ENCODE peak calls at places on chromosomes 2 and 18, in six cellular contexts. K is BE2C, O is mammary epithelial cell, C is B cell, F is GM13976, H is OCI-LY7. G is an unnamed sample.

GRCh38 chr2:47336259-47337238 is 66.4 kb upstream of the MSH2 start:
- DNase-seq in K (peak; percentile 37), O (no peak), C (peak; percentile 69), F (peak; percentile 63), H (peak; percentile 58), G (no peak)

GRCh38 chr2:20667151-20667530 is 197 bp downstream of the GDF7 start:
- DNase-seq in K (no peak), O (no peak), C (no peak), F (peak; percentile 68), H (no peak), G (no peak)

GRCh38 chr2:190477563-190478454 is 56.7 kb downstream of the NEMP2 start:
- DNase-seq in K (no peak), O (no peak), C (no peak), F (no peak), H (no peak), G (no peak)

GRCh38 chr2:98359986-98360385 is 13.7 kb downstream of the CNGA3 start:
- DNase-seq in K (no peak), O (peak; percentile 67), C (no peak), F (no peak), H (no peak), G (no peak)

GRCh38 chr18:56831988-56832387 is 180.8 kb downstream of the WDR7 start:
- DNase-seq in K (no peak), O (no peak), C (no peak), F (no peak), H (no peak), G (no peak)

GRCh38 chr2:145721681-145722080 is 1201.8 kb upstream of the ZEB2 start:
- DNase-seq in K (no peak), O (no peak), C (no peak), F (no peak), H (no peak), G (no peak)

GRCh38 chr2:109669731-109670130 is 55.6 kb downstream of the SOWAHC start:
- DNase-seq in K (no peak), O (no peak), C (no peak), F (no peak), H (no peak), G (no peak)

GRCh38 chr18:42157878-42158277 is 202.8 kb downstream of the PIK3C3 start:
- DNase-seq in K (no peak), O (no peak), C (no peak), F (no peak), H (no peak), G (no peak)

GRCh38 chr2:36835125-36835524 is 131.2 kb downstream of the STRN start:
- DNase-seq in K (no peak), O (no peak), C (no peak), F (no peak), H (no peak), G (no peak)

GRCh38 chr2:110770696-110771425 is 38.5 kb downstream of the ACOXL start:
- DNase-seq in K (peak; percentile 31), O (peak; percentile 27), C (no peak), F (no peak), H (no peak), G (peak; percentile 57)

GRCh38 chr2:19747310-19748072 is 154.3 kb downstream of the TTC32 start:
- DNase-seq in K (no peak), O (no peak), C (no peak), F (no peak), H (no peak), G (no peak)

GRCh38 chr2:217838409-217838831 is 164.4 kb downstream of the TNS1 start:
- DNase-seq in K (no peak), O (no peak), C (no peak), F (no peak), H (no peak), G (no peak)

GRCh38 chr2:73717251-73717606 is 19.9 kb downstream of the TPRKB start:
- DNase-seq in K (no peak), O (no peak), C (no peak), F (no peak), H (no peak), G (no peak)

GRCh38 chr18:61572871-61573270 is 239.6 kb downstream of the CDH20 start:
- DNase-seq in K (no peak), O (no peak), C (no peak), F (no peak), H (no peak), G (no peak)

GRCh38 chr2:191152841-191153240 is 2.0 kb upstream of the STAT4 start:
- DNase-seq in K (no peak), O (peak; percentile 23), C (no peak), F (no peak), H (no peak), G (no peak)

GRCh38 chr18:5640939-5641338 is 97.1 kb upstream of the EPB41L3 start:
- DNase-seq in K (no peak), O (no peak), C (no peak), F (no peak), H (no peak), G (no peak)

GRCh38 chr2:173584676-173585453 is 230.2 kb downstream of the CDCA7 start:
- DNase-seq in K (no peak), O (no peak), C (no peak), F (no peak), H (no peak), G (no peak)

GRCh38 chr2:48952071-48952604 is 196.6 kb upstream of the LHCGR start:
- DNase-seq in K (peak; percentile 42), O (no peak), C (no peak), F (no peak), H (no peak), G (no peak)

GRCh38 chr2:8659092-8659734 is 22.6 kb upstream of the ID2 start:
- DNase-seq in K (no peak), O (no peak), C (no peak), F (no peak), H (no peak), G (no peak)

GRCh38 chr2:121007490-121007853 is 271.8 kb downstream of the GLI2 start:
- DNase-seq in K (no peak), O (no peak), C (no peak), F (no peak), H (no peak), G (no peak)

GRCh38 chr2:159608108-159608507 is 8.2 kb downstream of the BAZ2B start:
- DNase-seq in K (no peak), O (no peak), C (no peak), F (no peak), H (no peak), G (no peak)

GRCh38 chr2:230796280-230796862 is 68.4 kb upstream of the ITM2C start:
- DNase-seq in K (no peak), O (peak; percentile 55), C (no peak), F (no peak), H (no peak), G (no peak)

GRCh38 chr2:15665067-15665942 is 73.6 kb downstream of the DDX1 start:
- DNase-seq in K (no peak), O (no peak), C (no peak), F (no peak), H (no peak), G (no peak)

GRCh38 chr18:8045160-8045885 is 478.2 kb downstream of the PTPRM start:
- DNase-seq in K (no peak), O (no peak), C (no peak), F (no peak), H (no peak), G (no peak)

GRCh38 chr18:5868218-5868904 is 27.0 kb downstream of the TMEM200C start:
- DNase-seq in K (peak; percentile 18), O (peak; percentile 66), C (no peak), F (peak; percentile 45), H (peak; percentile 62), G (peak; percentile 89)

GRCh38 chr2:60453896-60454295 is 99.6 kb downstream of the BCL11A start:
- DNase-seq in K (no peak), O (no peak), C (no peak), F (no peak), H (no peak), G (peak; percentile 4)

GRCh38 chr2:16687949-16688348 is 22.3 kb upstream of the CYRIA start:
- DNase-seq in K (no peak), O (no peak), C (peak; percentile 31), F (no peak), H (no peak), G (no peak)

GRCh38 chr2:133780099-133780996 is 212.1 kb upstream of the NCKAP5 start:
- DNase-seq in K (peak; percentile 53), O (peak; percentile 70), C (no peak), F (peak; percentile 32), H (peak; percentile 56), G (no peak)

GRCh38 chr2:45759310-45759851 is 107.9 kb downstream of the PRKCE start:
- DNase-seq in K (peak; percentile 81), O (no peak), C (no peak), F (no peak), H (no peak), G (no peak)

GRCh38 chr2:238380785-238381184 is 45.9 kb upstream of the ASB1 start:
- DNase-seq in K (no peak), O (peak; percentile 91), C (no peak), F (no peak), H (no peak), G (no peak)

GRCh38 chr18:49768051-49768391 is 45.3 kb downstream of the ACAA2 start:
- DNase-seq in K (no peak), O (peak; percentile 65), C (no peak), F (no peak), H (no peak), G (no peak)
- TF ChIP-seq CTCF in K (peak; percentile 42), O (peak; percentile 87), C (no peak), F (peak; percentile 39), H (peak; percentile 46), G (peak; percentile 45)

GRCh38 chr2:31675485-31675901 is 94.8 kb upstream of the SRD5A2 start:
- DNase-seq in K (peak; percentile 9), O (no peak), C (no peak), F (no peak), H (no peak), G (no peak)

GRCh38 chr2:31674446-31674845 is 93.7 kb upstream of the SRD5A2 start:
- DNase-seq in K (no peak), O (no peak), C (no peak), F (no peak), H (no peak), G (no peak)
- TF ChIP-seq CTCF in K (peak; percentile 31), O (no peak), C (no peak), F (no peak), H (no peak), G (no peak)

GRCh38 chr18:58998421-58999203 is 133.9 kb downstream of the ZNF532 start:
- DNase-seq in K (no peak), O (peak; percentile 62), C (no peak), F (peak; percentile 32), H (peak; percentile 60), G (no peak)
- TF ChIP-seq CTCF in K (no peak), O (no peak), C (no peak), F (no peak), H (no peak), G (peak; percentile 12)

GRCh38 chr2:28185153-28185552 is 207.5 kb upstream of the FOSL2 start:
- DNase-seq in K (no peak), O (peak; percentile 93), C (no peak), F (no peak), H (no peak), G (no peak)

GRCh38 chr2:28185881-28186280 is 206.8 kb upstream of the FOSL2 start:
- DNase-seq in K (no peak), O (peak; percentile 70), C (no peak), F (no peak), H (no peak), G (no peak)

GRCh38 chr2:28187186-28187585 is 205.5 kb upstream of the FOSL2 start:
- DNase-seq in K (no peak), O (no peak), C (no peak), F (no peak), H (no peak), G (no peak)

GRCh38 chr2:28193552-28194383 is 198.9 kb upstream of the FOSL2 start:
- DNase-seq in K (no peak), O (peak; percentile 21), C (no peak), F (peak; percentile 16), H (no peak), G (no peak)

GRCh38 chr2:28188436-28188835 is 204.2 kb upstream of the FOSL2 start:
- DNase-seq in K (no peak), O (no peak), C (no peak), F (no peak), H (no peak), G (no peak)
- TF ChIP-seq CTCF in K (no peak), O (no peak), C (no peak), F (no peak), H (no peak), G (no peak)

G was measured in osteocyte.